ENCODE peak calls at places on chromosomes 2 and 18, in eight cellular contexts. N is iris pigment epithelial cell; P is activated effector memory CD4-positive, alpha-beta T cell treated with anti-CD3 and anti-CD28 coated beads, Interleukin-2, amount 50 U/mL, for 16 hours; X is IMR-90; K is Calu3; D is GM18507; Q is A172; G is left cardiac atrium. H is an unnamed sample.

GRCh38 chr2:171807831-171808393 is 86.1 kb downstream of the SLC25A12 start:
- DNase-seq in N (no peak), P (no peak), X (no peak), K (no peak), D (no peak), Q (no peak), G (no peak), H (peak; percentile 66)

GRCh38 chr2:11866358-11867335 is 120.2 kb downstream of the LPIN1 start:
- DNase-seq in N (no peak), P (peak; percentile 64), X (no peak), K (no peak), D (no peak), Q (no peak), G (no peak), H (no peak)

GRCh38 chr2:102033028-102033749 is 41.4 kb downstream of the IL1R2 start:
- DNase-seq in N (peak; percentile 96), P (no peak), X (peak; percentile 79), K (peak; percentile 83), D (no peak), Q (peak; percentile 60), G (peak; percentile 69), H (peak; percentile 92)

GRCh38 chr2:208657468-208657867 is 250.9 kb downstream of the PTH2R start:
- DNase-seq in N (no peak), P (no peak), X (no peak), K (peak; percentile 5), D (no peak), Q (no peak), G (no peak), H (no peak)

GRCh38 chr2:146147448-146148012 is 1627.6 kb upstream of the ZEB2 start:
- DNase-seq in N (no peak), P (no peak), X (no peak), K (no peak), D (no peak), Q (no peak), G (no peak), H (no peak)

GRCh38 chr2:240250150-240250984 is 109.9 kb upstream of the OTOS start:
- DNase-seq in N (no peak), P (peak; percentile 50), X (no peak), K (no peak), D (no peak), Q (no peak), G (no peak), H (no peak)

GRCh38 chr2:20650412-20650879 is 452 bp downstream of the HS1BP3 start:
- DNase-seq in N (peak; percentile 40), P (no peak), X (peak; percentile 38), K (peak; percentile 40), D (no peak), Q (peak; percentile 33), G (no peak), H (peak; percentile 38)

GRCh38 chr2:45170976-45171514 is 161.8 kb upstream of the SIX2 start:
- DNase-seq in N (no peak), P (no peak), X (no peak), K (no peak), D (no peak), Q (no peak), G (no peak), H (no peak)

GRCh38 chr2:212842544-212843185 is 304.1 kb upstream of the ERBB4 start:
- DNase-seq in N (peak; percentile 87), P (no peak), X (peak; percentile 90), K (no peak), D (no peak), Q (peak; percentile 76), G (no peak), H (peak; percentile 82)

GRCh38 chr2:1550658-1551316 is 137.5 kb downstream of the TPO start:
- DNase-seq in N (peak; percentile 23), P (peak; percentile 87), X (peak; percentile 22), K (peak; percentile 70), D (peak; percentile 60), Q (peak; percentile 47), G (peak; percentile 61), H (peak; percentile 43)

GRCh38 chr2:241854342-241855244 is 4.1 kb downstream of the PDCD1 start:
- DNase-seq in N (peak; percentile 23), P (no peak), X (no peak), K (no peak), D (no peak), Q (no peak), G (peak; percentile 52), H (no peak)

GRCh38 chr18:48973731-48974130 is 23.0 kb upstream of the SMAD7 start:
- DNase-seq in N (no peak), P (no peak), X (peak; percentile 23), K (no peak), D (no peak), Q (no peak), G (no peak), H (no peak)

GRCh38 chr2:199739413-199740110 is 111.4 kb downstream of the FTCDNL1 start:
- DNase-seq in N (peak; percentile 58), P (peak; percentile 87), X (peak; percentile 52), K (peak; percentile 75), D (peak; percentile 9), Q (peak; percentile 52), G (peak; percentile 55), H (peak; percentile 51)

GRCh38 chr2:26606847-26607190 is 34.3 kb downstream of the CIB4 start:
- DNase-seq in N (no peak), P (peak; percentile 36), X (no peak), K (peak; percentile 82), D (no peak), Q (no peak), G (no peak), H (no peak)

GRCh38 chr2:121570665-121571055 is 40.0 kb downstream of the RNU4ATAC start:
- DNase-seq in N (no peak), P (no peak), X (no peak), K (no peak), D (no peak), Q (no peak), G (no peak), H (no peak)

GRCh38 chr2:140246058-140246457 is 1465.9 kb upstream of the NXPH2 start:
- DNase-seq in N (no peak), P (no peak), X (no peak), K (no peak), D (no peak), Q (no peak), G (no peak), H (no peak)

GRCh38 chr18:48920408-48921038 is 30.2 kb downstream of the SMAD7 start:
- DNase-seq in N (no peak), P (peak; percentile 57), X (no peak), K (no peak), D (no peak), Q (no peak), G (peak; percentile 20), H (no peak)

GRCh38 chr18:76937597-76937996 is 115.2 kb downstream of the ZNF236 start:
- DNase-seq in N (peak; percentile 16), P (no peak), X (peak; percentile 45), K (no peak), D (no peak), Q (no peak), G (no peak), H (no peak)

GRCh38 chr2:39107156-39107555 is 13.7 kb downstream of the SOS1 start:
- DNase-seq in N (peak; percentile 45), P (no peak), X (no peak), K (no peak), D (no peak), Q (no peak), G (no peak), H (no peak)

GRCh38 chr2:234490239-234491074 is 6.4 kb downstream of the ARL4C start:
- DNase-seq in N (no peak), P (peak; percentile 73), X (no peak), K (no peak), D (no peak), Q (no peak), G (no peak), H (no peak)

GRCh38 chr2:39215545-39215944 is 28.2 kb downstream of the CDKL4 start:
- DNase-seq in N (no peak), P (no peak), X (peak; percentile 21), K (no peak), D (no peak), Q (no peak), G (no peak), H (no peak)

GRCh38 chr2:65055427-65056214 is 595 bp upstream of the CEP68 start:
- DNase-seq in N (no peak), P (no peak), X (no peak), K (peak; percentile 38), D (no peak), Q (no peak), G (peak; percentile 51), H (no peak)

GRCh38 chr2:160835166-160835565 is 325.1 kb upstream of the TANK start:
- DNase-seq in N (no peak), P (no peak), X (no peak), K (no peak), D (no peak), Q (no peak), G (no peak), H (no peak)

GRCh38 chr2:121283670-121284245 is 1.2 kb downstream of the TFCP2L1 start:
- DNase-seq in N (peak; percentile 8), P (no peak), X (no peak), K (peak; percentile 23), D (no peak), Q (no peak), G (no peak), H (peak; percentile 32)